ENCODE peak calls at places on chromosomes 2 and 18, in ten cellular contexts. P is uterus, I is A549, V is adrenal gland, N is thyroid gland, M is stomach, A is ovary, U is heart left ventricle, O is NB4, F is breast epithelium. E is an unnamed sample.

GRCh38 chr2:197286805-197287595 is 23.6 kb downstream of the ANKRD44 start:
- DNase-seq in P (peak), I (peak), V (peak), N (peak), M (peak), A (peak), U (peak), O (peak), F (peak), E (peak)

GRCh38 chr2:85770369-85770768 is 16.6 kb downstream of the ATOH8 start:
- DNase-seq in P (no peak), I (no peak), V (no peak), N (no peak), M (no peak), A (no peak), U (no peak), O (no peak), F (no peak), E (peak)

GRCh38 chr2:3238951-3239841 is 138.4 kb downstream of the EIPR1 start:
- DNase-seq in P (no peak), I (no peak), V (no peak), N (no peak), M (no peak), A (no peak), U (no peak), O (no peak), F (no peak), E (no peak)

GRCh38 chr18:45916302-45916701 is 50.8 kb downstream of the EPG5 start:
- DNase-seq in P (no peak), I (peak), V (no peak), N (no peak), M (no peak), A (no peak), U (no peak), O (peak), F (no peak), E (no peak)

GRCh38 chr18:45275367-45276113 is 339.7 kb upstream of the SLC14A2 start:
- DNase-seq in P (no peak), I (peak), V (no peak), N (no peak), M (no peak), A (no peak), U (no peak), O (peak), F (no peak), E (peak)

GRCh38 chr2:61775956-61776570 is 77.8 kb downstream of the FAM161A start:
- DNase-seq in P (no peak), I (no peak), V (no peak), N (no peak), M (no peak), A (no peak), U (no peak), O (peak), F (no peak), E (no peak)

GRCh38 chr2:111119004-111119846 is 1.5 kb upstream of the BCL2L11 start:
- DNase-seq in P (peak), I (no peak), V (no peak), N (no peak), M (no peak), A (peak), U (peak), O (peak), F (no peak), E (no peak)

GRCh38 chr2:8570637-8571036 is 111.2 kb upstream of the ID2 start:
- DNase-seq in P (no peak), I (no peak), V (peak), N (no peak), M (peak), A (peak), U (no peak), O (no peak), F (no peak), E (no peak)

GRCh38 chr2:19059076-19059475 is 299.3 kb downstream of the OSR1 start:
- DNase-seq in P (no peak), I (no peak), V (no peak), N (peak), M (no peak), A (no peak), U (no peak), O (no peak), F (peak), E (no peak)

GRCh38 chr2:112242384-112242783 is 12.5 kb downstream of the ZC3H8 start:
- DNase-seq in P (no peak), I (no peak), V (no peak), N (no peak), M (no peak), A (no peak), U (no peak), O (no peak), F (no peak), E (no peak)

GRCh38 chr2:28377984-28378678 is 14.5 kb upstream of the FOSL2 start:
- DNase-seq in P (no peak), I (no peak), V (no peak), N (no peak), M (peak), A (no peak), U (no peak), O (peak), F (peak), E (no peak)

GRCh38 chr18:37709740-37710139 is 144.1 kb upstream of the CELF4 start:
- DNase-seq in P (no peak), I (no peak), V (no peak), N (no peak), M (no peak), A (no peak), U (no peak), O (no peak), F (no peak), E (no peak)

GRCh38 chr2:188524519-188525113 is 232.9 kb downstream of the GULP1 start:
- DNase-seq in P (no peak), I (peak), V (no peak), N (peak), M (peak), A (peak), U (no peak), O (peak), F (no peak), E (peak)

GRCh38 chr2:42068571-42069178 is 20.9 kb downstream of the PKDCC start:
- DNase-seq in P (no peak), I (no peak), V (no peak), N (no peak), M (no peak), A (no peak), U (no peak), O (no peak), F (no peak), E (no peak)

GRCh38 chr2:100412866-100413265 is 4.6 kb downstream of the CHST10 start:
- DNase-seq in P (no peak), I (no peak), V (no peak), N (no peak), M (no peak), A (no peak), U (no peak), O (no peak), F (no peak), E (no peak)

GRCh38 chr18:67551146-67551545 is 34.6 kb upstream of the DSEL start:
- DNase-seq in P (no peak), I (no peak), V (no peak), N (peak), M (no peak), A (no peak), U (no peak), O (no peak), F (no peak), E (no peak)

GRCh38 chr2:119384971-119385370 is 18.2 kb downstream of the DBI start:
- DNase-seq in P (no peak), I (no peak), V (no peak), N (no peak), M (no peak), A (no peak), U (no peak), O (no peak), F (no peak), E (no peak)

GRCh38 chr2:179264238-179265081 is at the start of gene SESTD1:
- DNase-seq in P (peak), I (peak), V (peak), N (peak), M (peak), A (peak), U (peak), O (peak), F (peak), E (peak)

GRCh38 chr2:236240228-236240990 is 23.8 kb downstream of the ASB18 start:
- DNase-seq in P (no peak), I (no peak), V (no peak), N (no peak), M (no peak), A (no peak), U (peak), O (no peak), F (peak), E (peak)

GRCh38 chr2:68203587-68203986 is 45.9 kb downstream of the PNO1 start:
- DNase-seq in P (no peak), I (no peak), V (no peak), N (no peak), M (no peak), A (no peak), U (no peak), O (no peak), F (no peak), E (no peak)

GRCh38 chr2:24273598-24273997 is 86.7 kb downstream of the ITSN2 start:
- DNase-seq in P (no peak), I (no peak), V (no peak), N (no peak), M (no peak), A (no peak), U (no peak), O (no peak), F (no peak), E (no peak)

GRCh38 chr2:63000801-63001200 is 49.8 kb upstream of the OTX1 start:
- DNase-seq in P (peak), I (no peak), V (no peak), N (no peak), M (no peak), A (peak), U (no peak), O (no peak), F (no peak), E (peak)

GRCh38 chr2:171260471-171261424 is 100.1 kb upstream of the TLK1 start:
- DNase-seq in P (no peak), I (no peak), V (no peak), N (no peak), M (no peak), A (no peak), U (no peak), O (peak), F (no peak), E (no peak)

GRCh38 chr2:173448938-173449471 is 94.3 kb downstream of the CDCA7 start:
- DNase-seq in P (peak), I (peak), V (peak), N (peak), M (peak), A (peak), U (peak), O (peak), F (peak), E (peak)

GRCh38 chr2:207892676-207893402 is 123.1 kb upstream of the FZD5 start:
- DNase-seq in P (no peak), I (no peak), V (no peak), N (peak), M (peak), A (no peak), U (no peak), O (no peak), F (no peak), E (no peak)

GRCh38 chr18:48388478-48388877 is 20.7 kb downstream of the ZBTB7C start:
- DNase-seq in P (no peak), I (peak), V (no peak), N (no peak), M (no peak), A (no peak), U (no peak), O (no peak), F (no peak), E (no peak)

GRCh38 chr2:45743531-45744391 is 92.3 kb downstream of the PRKCE start:
- DNase-seq in P (peak), I (no peak), V (no peak), N (no peak), M (no peak), A (peak), U (peak), O (no peak), F (no peak), E (peak)

GRCh38 chr18:13112982-13113381 is 105.6 kb upstream of the LDLRAD4 start:
- DNase-seq in P (peak), I (peak), V (peak), N (peak), M (peak), A (peak), U (peak), O (peak), F (no peak), E (peak)

GRCh38 chr2:18598848-18599484 is 9.6 kb upstream of the NT5C1B start:
- DNase-seq in P (no peak), I (no peak), V (no peak), N (no peak), M (no peak), A (no peak), U (no peak), O (no peak), F (no peak), E (no peak)

GRCh38 chr2:199471443-199472057 is 13.8 kb upstream of the SATB2 start:
- DNase-seq in P (no peak), I (peak), V (peak), N (peak), M (peak), A (no peak), U (no peak), O (peak), F (no peak), E (peak)

GRCh38 chr2:240584486-240585031 is 2.0 kb upstream of the CAPN10 start:
- DNase-seq in P (no peak), I (no peak), V (no peak), N (no peak), M (no peak), A (no peak), U (no peak), O (peak), F (no peak), E (no peak)

GRCh38 chr2:232444409-232445148 is 11.4 kb upstream of the ALPI start:
- DNase-seq in P (no peak), I (peak), V (peak), N (peak), M (peak), A (no peak), U (no peak), O (peak), F (no peak), E (peak)

GRCh38 chr2:238838786-238839327 is 9.0 kb upstream of the TWIST2 start:
- DNase-seq in P (no peak), I (no peak), V (no peak), N (no peak), M (no peak), A (no peak), U (no peak), O (no peak), F (no peak), E (no peak)

GRCh38 chr18:50203801-50204604 is 9.1 kb upstream of the MYO5B start:
- DNase-seq in P (no peak), I (peak), V (peak), N (peak), M (peak), A (no peak), U (no peak), O (peak), F (no peak), E (peak)

GRCh38 chr2:30208453-30208852 is 22.9 kb upstream of the LBH start:
- DNase-seq in P (peak), I (peak), V (peak), N (peak), M (peak), A (peak), U (peak), O (peak), F (peak), E (peak)

GRCh38 chr2:219451626-219452360 is 17.1 kb downstream of the SPEG start:
- DNase-seq in P (peak), I (no peak), V (no peak), N (no peak), M (no peak), A (peak), U (peak), O (no peak), F (no peak), E (peak)

GRCh38 chr2:219453691-219454131 is 19.1 kb downstream of the SPEG start:
- DNase-seq in P (peak), I (no peak), V (no peak), N (peak), M (no peak), A (peak), U (peak), O (no peak), F (peak), E (peak)

GRCh38 chr2:219455635-219456034 is 21.0 kb downstream of the SPEG start:
- DNase-seq in P (no peak), I (no peak), V (no peak), N (no peak), M (no peak), A (no peak), U (no peak), O (peak), F (no peak), E (no peak)

GRCh38 chr2:219454217-219454616 is 19.6 kb downstream of the SPEG start:
- DNase-seq in P (no peak), I (no peak), V (no peak), N (no peak), M (no peak), A (no peak), U (no peak), O (no peak), F (no peak), E (no peak)

DNA sequence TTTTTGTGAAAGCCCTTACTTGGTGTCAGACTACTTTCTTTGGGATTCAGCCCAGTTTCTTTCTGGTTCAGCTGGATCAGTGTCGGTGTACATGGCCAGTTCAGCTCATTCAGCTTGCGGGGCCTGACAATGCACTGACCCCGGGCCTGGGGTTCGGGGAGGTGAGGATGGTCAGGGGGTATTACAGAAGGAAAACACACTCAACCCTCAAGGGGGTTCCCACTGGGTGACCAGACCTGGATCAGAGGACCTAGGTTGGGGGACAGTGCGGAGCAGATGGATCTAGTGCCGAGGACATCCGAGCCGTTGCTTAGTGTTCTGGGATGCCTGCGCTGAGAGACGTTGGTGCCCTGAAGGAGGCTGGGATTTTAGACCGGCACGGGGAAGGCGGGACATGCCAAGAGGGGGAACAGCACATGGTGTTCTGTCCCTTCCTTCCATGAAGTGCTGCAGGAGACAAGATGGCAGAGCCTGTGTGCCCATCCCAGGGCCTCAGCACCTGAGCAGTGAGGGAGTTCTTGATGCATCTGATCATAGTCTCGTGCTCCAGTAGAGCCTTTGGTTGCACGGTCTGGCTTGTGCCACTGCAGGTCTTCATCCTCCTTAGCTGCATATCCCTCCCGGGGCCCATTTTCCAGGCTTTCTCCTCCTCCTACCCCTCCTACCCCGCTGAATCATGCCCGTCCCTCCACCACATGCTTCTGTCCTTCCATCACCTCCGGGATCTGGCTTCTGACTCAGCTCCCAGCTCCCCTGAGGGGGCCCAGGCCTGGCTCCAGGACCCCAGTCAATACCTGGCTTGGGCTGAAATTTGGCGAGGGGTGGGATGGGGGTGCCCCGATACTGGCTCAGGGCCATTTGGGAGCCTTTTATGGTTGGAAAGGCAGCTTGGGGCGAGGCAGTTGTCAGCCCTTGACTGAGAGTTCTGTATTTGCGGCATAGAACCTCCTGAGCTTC is 18.0 kb downstream of the SPEG start:
- DNase-seq in P (peak), I (peak), V (no peak), N (no peak), M (no peak), A (peak), U (peak), O (no peak), F (peak), E (peak)
- TF ChIP-seq POLR2A in P (peak), I (no peak), V (no peak), N (no peak), M (no peak), A (no peak), U (no peak), O (no peak), F (no peak), E (no peak)

GRCh38 chr2:195657634-195658540 is 861 bp downstream of the SLC39A10 start:
- DNase-seq in P (peak), I (peak), V (peak), N (peak), M (peak), A (peak), U (peak), O (peak), F (peak), E (peak)
- TF ChIP-seq POLR2A in P (peak), I (no peak), V (peak), N (peak), M (no peak), A (peak), U (no peak), O (peak), F (peak), E (peak)

GRCh38 chr18:31102020-31102684 is at the start of gene DSC2:
- DNase-seq in P (no peak), I (peak), V (peak), N (peak), M (peak), A (peak), U (peak), O (no peak), F (peak), E (no peak)
- TF ChIP-seq POLR2A in P (no peak), I (no peak), V (no peak), N (peak), M (no peak), A (no peak), U (no peak), O (no peak), F (no peak), E (no peak)

GRCh38 chr2:191690327-191690726 is 12.4 kb downstream of the NABP1 start:
- DNase-seq in P (no peak), I (no peak), V (no peak), N (no peak), M (no peak), A (no peak), U (no peak), O (no peak), F (no peak), E (no peak)

GRCh38 chr2:191686658-191687057 is 8.7 kb downstream of the NABP1 start:
- DNase-seq in P (no peak), I (no peak), V (no peak), N (no peak), M (no peak), A (no peak), U (no peak), O (no peak), F (no peak), E (no peak)

GRCh38 chr2:191691016-191691725 is 13.2 kb downstream of the NABP1 start:
- DNase-seq in P (peak), I (peak), V (peak), N (peak), M (peak), A (peak), U (peak), O (peak), F (peak), E (peak)

GRCh38 chr2:191687867-191688266 is 9.9 kb downstream of the NABP1 start:
- DNase-seq in P (no peak), I (no peak), V (no peak), N (no peak), M (no peak), A (no peak), U (no peak), O (no peak), F (no peak), E (no peak)

DNA sequence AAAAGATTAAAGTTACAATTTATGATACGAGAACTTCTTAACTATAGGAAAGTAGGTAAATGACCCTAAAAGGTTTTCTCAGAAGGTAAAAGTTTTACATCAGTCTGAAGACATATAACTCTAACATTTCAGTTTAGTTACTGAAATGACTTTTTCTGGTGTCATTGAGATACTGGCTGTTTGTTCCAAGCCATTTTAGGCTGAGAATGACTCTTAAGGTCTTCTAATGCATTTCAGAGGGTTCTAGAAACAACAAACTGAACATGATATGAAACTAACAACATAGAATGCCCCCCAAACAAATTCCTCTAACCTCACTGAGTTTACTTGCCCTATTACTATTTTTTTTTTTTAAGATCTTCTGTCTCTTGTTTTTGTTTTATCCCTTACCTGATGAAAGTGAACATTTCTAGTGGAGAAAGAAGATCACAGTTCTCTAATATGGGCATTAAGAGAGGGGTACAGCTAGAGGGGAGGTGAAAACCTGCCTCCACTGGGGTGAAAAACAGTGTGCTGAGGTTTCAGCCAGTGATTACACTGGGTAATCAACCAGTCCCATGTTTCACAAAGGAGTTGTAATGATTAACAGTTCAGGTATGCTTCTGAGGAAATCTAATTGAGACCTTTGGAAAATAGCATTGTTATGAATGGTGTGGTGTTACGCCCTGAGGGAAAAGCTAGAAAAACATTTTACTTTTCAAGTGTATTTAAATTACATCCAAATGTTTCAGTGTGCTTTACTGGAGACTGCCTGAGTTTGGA is 11.2 kb downstream of the NABP1 start:
- DNase-seq in P (no peak), I (peak), V (no peak), N (no peak), M (no peak), A (no peak), U (no peak), O (no peak), F (no peak), E (peak)
- TF ChIP-seq POLR2A in P (peak), I (no peak), V (no peak), N (no peak), M (no peak), A (no peak), U (no peak), O (no peak), F (no peak), E (no peak)

E was measured in IMR-90.